ENCODE peak calls at places on chromosomes 11 and 22, in eight cellular contexts. O, X, M, Q, Z, Y, T and L are unnamed samples.
A peak's percentile ranks its signal among the peaks of the same experiment; 100 is the strongest.

GRCh38 chr22:49958462-49958921 is 2.1 kb upstream of the PIM3 start:
- DNase-seq in X (no peak), Y (no peak), M (no peak), O (peak; percentile 25), Q (no peak), Z (no peak), T (no peak), L (no peak)

GRCh38 chr22:43090130-43090789 is 1.1 kb upstream of the TTLL1 start:
- DNase-seq in Y (peak; percentile 72), T (peak; percentile 87), Z (no peak), O (peak; percentile 52), X (no peak), Q (peak; percentile 87), M (peak; percentile 28), L (peak; percentile 56)

GRCh38 chr11:79488286-79488685 is 47.5 kb upstream of the TENM4 start:
- DNase-seq in Y (no peak), M (no peak), O (no peak), T (no peak), Z (no peak), Q (peak; percentile 11), X (no peak), L (no peak)

GRCh38 chr22:30606455-30607299 is at the start of gene TCN2:
- DNase-seq in O (peak; percentile 80), M (peak; percentile 96), Z (peak; percentile 81), Q (peak; percentile 59), X (no peak), Y (no peak), T (peak; percentile 74), L (peak; percentile 93)

GRCh38 chr11:119373917-119374631 is 7.4 kb downstream of the USP2 start:
- DNase-seq in Z (peak; percentile 64), T (peak; percentile 64), M (peak; percentile 89), Y (peak; percentile 53), O (peak; percentile 67), Q (peak; percentile 80), X (no peak), L (peak; percentile 95)

GRCh38 chr22:33832558-33833151 is 87.6 kb downstream of the LARGE1 start:
- DNase-seq in T (no peak), Z (no peak), Q (peak; percentile 41), M (no peak), X (no peak), O (peak; percentile 84), Y (no peak), L (no peak)

GRCh38 chr11:96878299-96879051 is 488.7 kb downstream of the JRKL start:
- DNase-seq in M (no peak), Q (no peak), X (no peak), O (no peak), Y (no peak), Z (no peak), T (no peak), L (no peak)

GRCh38 chr22:47757741-47758140 is 995.3 kb downstream of the TBC1D22A start:
- DNase-seq in Z (no peak), Y (no peak), O (no peak), X (no peak), M (no peak), Q (no peak), T (no peak), L (no peak)

GRCh38 chr11:118139578-118139977 is 13.0 kb downstream of the SCN4B start:
- DNase-seq in O (no peak), X (no peak), Q (peak; percentile 9), Z (no peak), Y (no peak), T (no peak), M (no peak), L (no peak)

GRCh38 chr11:75536786-75537629 is 11.3 kb upstream of the GDPD5 start:
- DNase-seq in T (no peak), Y (no peak), Q (no peak), O (peak; percentile 15), Z (no peak), X (no peak), M (no peak), L (no peak)